ENCODE peak calls at places on chromosomes 1 and 21, in eight cellular contexts. T, X, V, Q, K, G, W and A are unnamed samples.

GRCh38 chr1:224499204-224499603 is 64.6 kb upstream of the WDR26 start:
- DNase-seq in T (no peak), X (no peak), V (no peak), Q (no peak), K (no peak), G (no peak), W (no peak), A (no peak)

GRCh38 chr1:2151906-2152305 is 42.7 kb downstream of the FAAP20 start:
- DNase-seq in T (no peak), X (no peak), V (no peak), Q (no peak), K (no peak), G (no peak), W (no peak), A (no peak)

GRCh38 chr1:229148041-229148671 is 122.8 kb upstream of the RAB4A start:
- DNase-seq in T (no peak), X (peak; percentile 40), V (peak; percentile 94), Q (peak; percentile 19), K (peak; percentile 62), G (no peak), W (no peak), A (no peak)

GRCh38 chr1:61451214-61451968 is 273.6 kb downstream of the TM2D1 start:
- DNase-seq in T (no peak), X (no peak), V (no peak), Q (no peak), K (no peak), G (no peak), W (no peak), A (no peak)

GRCh38 chr1:29820401-29820800 is 584.1 kb downstream of the PTPRU start:
- DNase-seq in T (no peak), X (no peak), V (no peak), Q (no peak), K (no peak), G (no peak), W (no peak), A (no peak)

GRCh38 chr1:44421374-44422028 is 16.4 kb downstream of the RNF220 start:
- DNase-seq in T (no peak), X (no peak), V (no peak), Q (no peak), K (no peak), G (no peak), W (no peak), A (no peak)

GRCh38 chr21:36734367-36735200 is 35.7 kb downstream of the SIM2 start:
- DNase-seq in T (no peak), X (peak; percentile 14), V (no peak), Q (no peak), K (no peak), G (no peak), W (no peak), A (no peak)

GRCh38 chr1:102550729-102551384 is 554.1 kb upstream of the OLFM3 start:
- DNase-seq in T (peak; percentile 22), X (no peak), V (peak; percentile 22), Q (no peak), K (peak; percentile 20), G (no peak), W (peak; percentile 9), A (no peak)

GRCh38 chr1:61743716-61744620 is 1.7 kb downstream of the PATJ start:
- DNase-seq in T (no peak), X (no peak), V (no peak), Q (no peak), K (peak; percentile 8), G (no peak), W (peak; percentile 8), A (no peak)

DNA sequence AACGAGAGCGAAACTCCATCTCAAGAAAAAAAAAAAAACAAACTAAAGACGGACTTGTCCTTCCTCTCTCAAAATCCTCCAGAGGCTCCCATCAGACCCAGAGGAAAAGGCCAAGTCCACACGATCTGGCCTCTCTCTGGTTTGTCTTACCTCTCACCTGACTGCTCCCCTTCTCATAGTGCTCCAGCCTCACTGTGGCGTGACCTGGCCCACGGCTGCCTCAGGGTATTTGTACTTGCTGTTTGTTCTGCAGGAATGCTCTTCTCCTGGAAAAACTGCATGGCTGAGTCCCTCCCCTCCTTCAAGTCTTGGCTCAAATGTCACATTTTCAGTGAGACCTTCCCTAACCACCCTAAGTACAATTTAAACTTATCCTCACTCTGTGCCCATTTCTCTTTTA is 8.0 kb upstream of the BRWD1 start:
- DNase-seq in T (peak; percentile 14), X (no peak), V (no peak), Q (no peak), K (no peak), G (no peak), W (peak; percentile 13), A (no peak)
- H3K4me3 ChIP-seq in T (no peak overlapping the region), X (no peak overlapping the region), V (no peak overlapping the region), Q (no peak overlapping the region), K (no peak overlapping the region), G (no peak overlapping the region), W (no peak overlapping the region), A (no peak overlapping the region)

GRCh38 chr1:204345941-204346678 is 13.6 kb downstream of the PLEKHA6 start:
- DNase-seq in T (no peak), X (no peak), V (no peak), Q (no peak), K (no peak), G (no peak), W (no peak), A (no peak)
- H3K27ac ChIP-seq in T (peak overlapping the region; percentile 60), X (no peak overlapping the region), V (no peak overlapping the region), Q (no peak overlapping the region), K (no peak overlapping the region), G (no peak overlapping the region), W (no peak overlapping the region), A (no peak overlapping the region)

GRCh38 chr1:40780678-40781613 is 2.6 kb upstream of the KCNQ4 start:
- DNase-seq in T (no peak), X (no peak), V (no peak), Q (no peak), K (no peak), G (no peak), W (peak; percentile 32), A (peak; percentile 12)

GRCh38 chr1:40783001-40783905 is at the start of gene KCNQ4:
- DNase-seq in T (no peak), X (peak; percentile 77), V (no peak), Q (no peak), K (peak; percentile 59), G (peak; percentile 69), W (no peak), A (peak; percentile 44)

GRCh38 chr1:40781614-40781971 is 2.0 kb upstream of the KCNQ4 start:
- DNase-seq in T (no peak), X (no peak), V (no peak), Q (no peak), K (no peak), G (no peak), W (no peak), A (no peak)

GRCh38 chr1:40784141-40784770 is 669 bp downstream of the KCNQ4 start:
- DNase-seq in T (no peak), X (peak; percentile 32), V (no peak), Q (no peak), K (peak; percentile 42), G (no peak), W (no peak), A (no peak)

GRCh38 chr1:40782371-40782956 is 1.1 kb upstream of the KCNQ4 start:
- DNase-seq in T (no peak), X (peak; percentile 28), V (no peak), Q (no peak), K (no peak), G (no peak), W (no peak), A (no peak)
- H3K4me3 ChIP-seq in T (no peak overlapping the region), X (peak overlapping the region; percentile 20), V (peak overlapping the region; percentile 71), Q (peak overlapping the region; percentile 7), K (no peak overlapping the region), G (peak overlapping the region; percentile 54), W (no peak overlapping the region), A (no peak overlapping the region)

GRCh38 chr1:164682570-164682969 is 123.6 kb downstream of the PBX1 start:
- DNase-seq in T (no peak), X (no peak), V (no peak), Q (no peak), K (peak; percentile 33), G (no peak), W (no peak), A (no peak)
- H3K27ac ChIP-seq in T (peak overlapping the region; percentile 45), X (no peak overlapping the region), V (no peak overlapping the region), Q (no peak overlapping the region), K (peak overlapping the region; percentile 69), G (no peak overlapping the region), W (no peak overlapping the region), A (no peak overlapping the region)

GRCh38 chr1:25989440-25989839 is 8.4 kb downstream of the PAFAH2 start:
- DNase-seq in T (no peak), X (no peak), V (no peak), Q (no peak), K (no peak), G (no peak), W (no peak), A (no peak)
- H3K4me3 ChIP-seq in T (no peak overlapping the region), X (no peak overlapping the region), V (no peak overlapping the region), Q (no peak overlapping the region), K (no peak overlapping the region), G (no peak overlapping the region), W (no peak overlapping the region), A (no peak overlapping the region)

DNA sequence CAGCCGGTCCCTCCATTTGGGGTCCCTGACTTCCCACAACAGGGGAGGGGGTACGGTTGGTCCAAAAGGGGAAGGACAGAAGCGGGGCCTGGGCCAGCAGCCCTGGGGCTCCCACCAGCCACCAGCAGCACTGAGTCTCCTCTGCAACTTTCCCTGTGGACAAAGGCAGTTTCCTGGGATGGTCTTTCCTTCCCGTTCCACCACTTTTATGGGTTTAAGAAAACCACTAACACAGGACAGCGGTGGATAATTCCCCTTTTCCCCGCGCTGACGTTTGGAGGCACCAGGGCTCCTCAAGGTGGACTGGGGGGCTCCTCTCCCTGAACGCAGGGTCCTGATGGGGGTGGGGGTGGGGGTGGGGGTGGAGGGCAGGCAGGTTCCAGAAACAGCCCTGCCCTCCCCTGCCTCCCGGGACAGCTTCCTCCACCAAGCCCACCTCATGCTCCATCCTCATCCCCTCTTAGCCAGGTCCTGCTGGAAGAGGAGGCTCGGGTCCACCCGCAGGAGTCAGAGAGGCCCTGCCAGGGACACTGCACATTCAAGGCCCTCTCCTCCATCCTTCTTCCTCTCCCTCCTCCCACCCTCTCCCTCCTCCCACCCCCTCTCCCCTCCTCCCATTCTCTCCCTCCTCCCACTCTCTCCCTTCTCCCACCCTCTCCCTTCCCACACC is 4.8 kb upstream of the COL6A1 start:
- DNase-seq in T (no peak), X (peak; percentile 13), V (no peak), Q (no peak), K (no peak), G (no peak), W (no peak), A (no peak)
- H3K27ac ChIP-seq in T (no peak overlapping the region), X (peak overlapping the region; percentile 63), V (no peak overlapping the region), Q (peak overlapping the region; percentile 62), K (peak overlapping the region; percentile 88), G (no peak overlapping the region), W (no peak overlapping the region), A (no peak overlapping the region)